ENCODE peak calls at places on chromosomes 12 and 14, in seven cellular contexts. One of them, this sample, is unnamed.

GRCh38 chr12:96501139-96501741 is 11.9 kb downstream of the CFAP54 start:
- DNase-seq in vagina: no peak
- DNase-seq in stomach: peak
- DNase-seq in prostate gland: peak
- DNase-seq in heart left ventricle: peak
- DNase-seq in erythroblast: peak
- DNase-seq in GM12891: no peak
- DNase-seq in this sample: no peak

GRCh38 chr12:56522486-56523193 is 1.0 kb downstream of the RBMS2 start:
- DNase-seq in heart left ventricle: no peak
- DNase-seq in stomach: no peak
- DNase-seq in vagina: no peak
- DNase-seq in prostate gland: no peak
- DNase-seq in GM12891: no peak
- DNase-seq in erythroblast: peak
- DNase-seq in this sample: no peak

GRCh38 chr12:71007736-71008449 is 87.4 kb upstream of the PTPRR start:
- DNase-seq in heart left ventricle: no peak
- DNase-seq in vagina: no peak
- DNase-seq in GM12891: no peak
- DNase-seq in prostate gland: no peak
- DNase-seq in stomach: no peak
- DNase-seq in erythroblast: no peak
- DNase-seq in this sample: no peak

GRCh38 chr12:25806271-25806670 is 152.2 kb upstream of the RASSF8 start:
- DNase-seq in heart left ventricle: no peak
- DNase-seq in erythroblast: no peak
- DNase-seq in stomach: no peak
- DNase-seq in GM12891: no peak
- DNase-seq in prostate gland: no peak
- DNase-seq in vagina: no peak
- DNase-seq in this sample: no peak

GRCh38 chr12:85424581-85425348 is 144.7 kb downstream of the ALX1 start:
- DNase-seq in prostate gland: no peak
- DNase-seq in stomach: peak
- DNase-seq in GM12891: no peak
- DNase-seq in vagina: no peak
- DNase-seq in heart left ventricle: no peak
- DNase-seq in erythroblast: peak
- DNase-seq in this sample: no peak

GRCh38 chr12:121365416-121366062 is 13.3 kb upstream of the ANAPC5 start:
- DNase-seq in prostate gland: no peak
- DNase-seq in heart left ventricle: no peak
- DNase-seq in erythroblast: no peak
- DNase-seq in vagina: no peak
- DNase-seq in GM12891: no peak
- DNase-seq in stomach: no peak
- DNase-seq in this sample: no peak

GRCh38 chr12:120703311-120703942 is 6.8 kb upstream of the UNC119B start:
- DNase-seq in erythroblast: no peak
- DNase-seq in stomach: no peak
- DNase-seq in prostate gland: no peak
- DNase-seq in heart left ventricle: no peak
- DNase-seq in vagina: no peak
- DNase-seq in GM12891: no peak
- DNase-seq in this sample: no peak

GRCh38 chr12:78406776-78407335 is 457.7 kb upstream of the SYT1 start:
- DNase-seq in vagina: no peak
- DNase-seq in GM12891: no peak
- DNase-seq in heart left ventricle: no peak
- DNase-seq in stomach: no peak
- DNase-seq in prostate gland: no peak
- DNase-seq in erythroblast: no peak
- DNase-seq in this sample: no peak

GRCh38 chr12:89789862-89790261 is 81.2 kb upstream of the ATP2B1 start:
- DNase-seq in vagina: no peak
- DNase-seq in erythroblast: no peak
- DNase-seq in stomach: no peak
- DNase-seq in GM12891: no peak
- DNase-seq in heart left ventricle: no peak
- DNase-seq in prostate gland: no peak
- DNase-seq in this sample: no peak

GRCh38 chr14:60250318-60251035 is 1.5 kb downstream of the PPM1A start:
- DNase-seq in GM12891: no peak
- DNase-seq in vagina: no peak
- DNase-seq in erythroblast: peak
- DNase-seq in prostate gland: no peak
- DNase-seq in heart left ventricle: no peak
- DNase-seq in stomach: no peak
- DNase-seq in this sample: no peak

GRCh38 chr12:96006727-96007126 is 10.6 kb upstream of the HAL start:
- DNase-seq in stomach: no peak
- DNase-seq in heart left ventricle: no peak
- DNase-seq in erythroblast: no peak
- DNase-seq in prostate gland: no peak
- DNase-seq in GM12891: no peak
- DNase-seq in vagina: no peak
- DNase-seq in this sample: no peak

DNA sequence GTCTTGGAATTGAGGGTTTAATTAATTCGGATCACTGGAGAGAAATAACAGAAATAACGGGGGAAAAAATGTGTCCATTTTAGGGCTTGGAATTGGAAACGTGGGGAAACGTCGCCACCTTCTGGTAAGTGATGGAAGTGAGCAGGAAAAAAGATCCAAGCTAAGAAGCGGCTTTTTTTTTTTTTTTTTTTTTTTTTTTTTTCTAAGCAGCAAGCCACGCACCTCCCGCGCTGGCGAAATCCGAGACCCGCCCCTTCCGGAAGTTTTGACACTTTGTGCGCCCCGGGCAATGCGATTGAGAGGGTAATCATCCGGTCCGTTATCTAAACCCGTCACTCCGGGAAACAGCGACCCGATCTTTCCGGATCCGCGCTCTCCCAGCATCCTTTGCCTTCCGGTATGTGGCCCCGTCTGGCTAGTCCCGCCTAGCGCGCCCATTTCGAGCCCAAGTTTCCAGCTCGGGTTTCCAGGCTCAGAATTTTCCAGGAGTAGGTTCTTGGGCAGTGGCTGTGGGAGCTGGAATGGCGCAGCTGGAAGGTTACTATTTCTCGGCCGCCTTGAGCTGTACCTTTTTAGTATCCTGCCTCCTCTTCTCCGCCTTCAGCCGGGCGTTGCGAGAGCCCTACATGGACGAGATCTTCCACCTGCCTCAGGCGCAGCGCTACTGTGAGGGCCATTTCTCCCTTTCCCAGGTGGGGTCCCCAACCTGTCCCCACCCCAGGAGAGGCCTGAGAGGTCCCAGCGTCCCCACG is at the start of gene ALG10:
- DNase-seq in GM12891: peak
- DNase-seq in heart left ventricle: peak
- DNase-seq in prostate gland: peak
- DNase-seq in vagina: peak
- DNase-seq in erythroblast: peak
- DNase-seq in stomach: peak
- DNase-seq in this sample: peak
- TF ChIP-seq POLR2A in GM12891: peak
- TF ChIP-seq POLR2A in heart left ventricle: peak
- TF ChIP-seq POLR2A in prostate gland: no peak
- TF ChIP-seq POLR2A in vagina: no peak
- TF ChIP-seq POLR2A in erythroblast: peak
- TF ChIP-seq POLR2A in stomach: no peak
- TF ChIP-seq POLR2A in this sample: peak

GRCh38 chr14:77000340-77001235 is 27.9 kb downstream of the IRF2BPL start:
- DNase-seq in GM12891: no peak
- DNase-seq in prostate gland: peak
- DNase-seq in vagina: no peak
- DNase-seq in heart left ventricle: peak
- DNase-seq in stomach: peak
- DNase-seq in erythroblast: no peak
- DNase-seq in this sample: no peak
- TF ChIP-seq POLR2A in GM12891: no peak
- TF ChIP-seq POLR2A in prostate gland: no peak
- TF ChIP-seq POLR2A in vagina: no peak
- TF ChIP-seq POLR2A in heart left ventricle: no peak
- TF ChIP-seq POLR2A in stomach: no peak
- TF ChIP-seq POLR2A in erythroblast: no peak
- TF ChIP-seq POLR2A in this sample: no peak

GRCh38 chr12:14275111-14275510 is 90.4 kb upstream of the ATF7IP start:
- DNase-seq in prostate gland: no peak
- DNase-seq in heart left ventricle: no peak
- DNase-seq in erythroblast: no peak
- DNase-seq in GM12891: no peak
- DNase-seq in stomach: no peak
- DNase-seq in vagina: no peak
- DNase-seq in this sample: no peak
- TF ChIP-seq POLR2A in prostate gland: no peak
- TF ChIP-seq POLR2A in heart left ventricle: no peak
- TF ChIP-seq POLR2A in erythroblast: no peak
- TF ChIP-seq POLR2A in GM12891: no peak
- TF ChIP-seq POLR2A in stomach: no peak
- TF ChIP-seq POLR2A in vagina: no peak
- TF ChIP-seq POLR2A in this sample: no peak

GRCh38 chr14:21205678-21206581 is 50.1 kb upstream of the OR5AU1 start:
- DNase-seq in erythroblast: no peak
- DNase-seq in heart left ventricle: no peak
- DNase-seq in prostate gland: no peak
- DNase-seq in GM12891: no peak
- DNase-seq in stomach: no peak
- DNase-seq in vagina: no peak
- DNase-seq in this sample: no peak
- TF ChIP-seq POLR2A in erythroblast: no peak
- TF ChIP-seq POLR2A in heart left ventricle: no peak
- TF ChIP-seq POLR2A in prostate gland: no peak
- TF ChIP-seq POLR2A in GM12891: peak
- TF ChIP-seq POLR2A in stomach: no peak
- TF ChIP-seq POLR2A in vagina: no peak
- TF ChIP-seq POLR2A in this sample: no peak

DNA sequence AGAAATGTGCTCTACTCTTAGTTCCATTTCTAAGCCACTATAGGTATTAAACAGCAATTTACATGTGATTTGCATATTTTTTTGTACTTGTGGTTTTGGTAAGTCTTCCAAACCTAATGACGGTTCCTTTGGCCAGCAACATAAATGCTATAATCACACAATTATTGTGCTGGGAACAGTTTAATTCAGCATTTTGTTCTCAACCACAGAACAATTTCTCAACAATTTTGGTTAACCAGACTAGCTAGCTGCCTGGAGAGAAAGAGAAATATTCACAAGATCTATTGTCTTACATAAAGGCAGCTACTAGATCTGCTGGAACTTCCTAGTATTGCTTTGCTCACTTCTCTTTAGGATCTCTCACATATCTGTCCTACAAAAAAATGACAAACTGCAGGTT is 265.3 kb downstream of the SOX5 start:
- DNase-seq in prostate gland: no peak
- DNase-seq in stomach: no peak
- DNase-seq in erythroblast: no peak
- DNase-seq in heart left ventricle: no peak
- DNase-seq in vagina: no peak
- DNase-seq in GM12891: no peak
- DNase-seq in this sample: no peak
- TF ChIP-seq POLR2A in prostate gland: no peak
- TF ChIP-seq POLR2A in stomach: no peak
- TF ChIP-seq POLR2A in erythroblast: no peak
- TF ChIP-seq POLR2A in heart left ventricle: no peak
- TF ChIP-seq POLR2A in vagina: no peak
- TF ChIP-seq POLR2A in GM12891: no peak
- TF ChIP-seq POLR2A in this sample: no peak

GRCh38 chr14:54882521-54882920 is 20.1 kb downstream of the GCH1 start:
- DNase-seq in prostate gland: no peak
- DNase-seq in stomach: no peak
- DNase-seq in erythroblast: no peak
- DNase-seq in vagina: no peak
- DNase-seq in GM12891: no peak
- DNase-seq in heart left ventricle: no peak
- DNase-seq in this sample: no peak
- TF ChIP-seq POLR2A in prostate gland: no peak
- TF ChIP-seq POLR2A in stomach: no peak
- TF ChIP-seq POLR2A in erythroblast: no peak
- TF ChIP-seq POLR2A in vagina: no peak
- TF ChIP-seq POLR2A in GM12891: no peak
- TF ChIP-seq POLR2A in heart left ventricle: no peak
- TF ChIP-seq POLR2A in this sample: no peak

GRCh38 chr14:21382886-21383847 is 652 bp downstream of the SUPT16H start:
- DNase-seq in stomach: peak
- DNase-seq in prostate gland: peak
- DNase-seq in heart left ventricle: peak
- DNase-seq in GM12891: peak
- DNase-seq in vagina: no peak
- DNase-seq in erythroblast: peak
- DNase-seq in this sample: peak
- TF ChIP-seq POLR2A in stomach: no peak
- TF ChIP-seq POLR2A in prostate gland: no peak
- TF ChIP-seq POLR2A in heart left ventricle: no peak
- TF ChIP-seq POLR2A in GM12891: peak
- TF ChIP-seq POLR2A in vagina: no peak
- TF ChIP-seq POLR2A in erythroblast: no peak
- TF ChIP-seq POLR2A in this sample: peak